ENCODE peak calls at places on chromosomes 3 and 15, in seven cellular contexts. One of them, this sample, is unnamed. For H3K36me3, the result is how much of the 10 kb centered on the place peaks cover.

GRCh38 chr3:32423534-32423933 is 31.9 kb downstream of the CMTM7 start:
- DNase-seq in BE2C: no peak
- DNase-seq in psoas muscle: no peak
- DNase-seq in CD8-positive, alpha-beta memory T cell: no peak
- DNase-seq in iPS DF 6.9: no peak
- DNase-seq in suprapubic skin: no peak
- DNase-seq in lower lobe of right lung: no peak
- DNase-seq in this sample: no peak

GRCh38 chr3:112629425-112629824 is 11.5 kb downstream of the CCDC80 start:
- DNase-seq in CD8-positive, alpha-beta memory T cell: no peak
- DNase-seq in BE2C: peak
- DNase-seq in suprapubic skin: no peak
- DNase-seq in iPS DF 6.9: no peak
- DNase-seq in psoas muscle: peak
- DNase-seq in lower lobe of right lung: no peak
- DNase-seq in this sample: peak

GRCh38 chr15:23447107-23447500 is at the start of gene GOLGA6L2:
- DNase-seq in CD8-positive, alpha-beta memory T cell: no peak
- DNase-seq in lower lobe of right lung: no peak
- DNase-seq in iPS DF 6.9: no peak
- DNase-seq in BE2C: peak
- DNase-seq in psoas muscle: no peak
- DNase-seq in suprapubic skin: no peak
- DNase-seq in this sample: no peak

GRCh38 chr3:154074966-154075365 is 46.2 kb upstream of the ARHGEF26 start:
- DNase-seq in CD8-positive, alpha-beta memory T cell: no peak
- DNase-seq in suprapubic skin: no peak
- DNase-seq in iPS DF 6.9: no peak
- DNase-seq in lower lobe of right lung: no peak
- DNase-seq in psoas muscle: no peak
- DNase-seq in BE2C: no peak
- DNase-seq in this sample: no peak

GRCh38 chr3:151925876-151926275 is 52.4 kb downstream of the SUCNR1 start:
- DNase-seq in iPS DF 6.9: no peak
- DNase-seq in lower lobe of right lung: no peak
- DNase-seq in BE2C: no peak
- DNase-seq in suprapubic skin: no peak
- DNase-seq in psoas muscle: no peak
- DNase-seq in CD8-positive, alpha-beta memory T cell: no peak
- DNase-seq in this sample: peak

GRCh38 chr15:39287322-39288195 is 293.3 kb upstream of the THBS1 start:
- DNase-seq in psoas muscle: no peak
- DNase-seq in lower lobe of right lung: no peak
- DNase-seq in iPS DF 6.9: no peak
- DNase-seq in BE2C: no peak
- DNase-seq in CD8-positive, alpha-beta memory T cell: no peak
- DNase-seq in suprapubic skin: no peak
- DNase-seq in this sample: no peak

GRCh38 chr15:77292924-77293558 is 126.9 kb downstream of the PEAK1 start:
- DNase-seq in suprapubic skin: no peak
- DNase-seq in BE2C: no peak
- DNase-seq in lower lobe of right lung: no peak
- DNase-seq in CD8-positive, alpha-beta memory T cell: no peak
- DNase-seq in psoas muscle: no peak
- DNase-seq in iPS DF 6.9: no peak
- DNase-seq in this sample: no peak

GRCh38 chr3:197466586-197467399 is 89.0 kb downstream of the BDH1 start:
- DNase-seq in lower lobe of right lung: no peak
- DNase-seq in iPS DF 6.9: no peak
- DNase-seq in psoas muscle: no peak
- DNase-seq in BE2C: peak
- DNase-seq in CD8-positive, alpha-beta memory T cell: no peak
- DNase-seq in suprapubic skin: no peak
- DNase-seq in this sample: peak

GRCh38 chr3:11555211-11555782 is 88.4 kb downstream of the VGLL4 start:
- DNase-seq in psoas muscle: no peak
- DNase-seq in suprapubic skin: no peak
- DNase-seq in BE2C: no peak
- DNase-seq in iPS DF 6.9: no peak
- DNase-seq in CD8-positive, alpha-beta memory T cell: no peak
- DNase-seq in lower lobe of right lung: peak
- DNase-seq in this sample: no peak

GRCh38 chr3:150152567-150152966 is 181.9 kb upstream of the PFN2 start:
- DNase-seq in iPS DF 6.9: no peak
- DNase-seq in lower lobe of right lung: no peak
- DNase-seq in psoas muscle: no peak
- DNase-seq in CD8-positive, alpha-beta memory T cell: no peak
- DNase-seq in suprapubic skin: no peak
- DNase-seq in BE2C: no peak
- DNase-seq in this sample: no peak

GRCh38 chr3:180420804-180421203 is 181.2 kb upstream of the TTC14 start:
- DNase-seq in psoas muscle: no peak
- DNase-seq in BE2C: no peak
- DNase-seq in suprapubic skin: no peak
- DNase-seq in lower lobe of right lung: no peak
- DNase-seq in iPS DF 6.9: no peak
- DNase-seq in CD8-positive, alpha-beta memory T cell: no peak
- DNase-seq in this sample: no peak

GRCh38 chr15:22930782-22931484 is 49.2 kb downstream of the CYFIP1 start:
- DNase-seq in CD8-positive, alpha-beta memory T cell: no peak
- DNase-seq in suprapubic skin: no peak
- DNase-seq in lower lobe of right lung: no peak
- DNase-seq in BE2C: peak
- DNase-seq in iPS DF 6.9: no peak
- DNase-seq in psoas muscle: peak
- DNase-seq in this sample: no peak

GRCh38 chr3:188037116-188037718 is 116.7 kb upstream of the LPP start:
- DNase-seq in iPS DF 6.9: no peak
- DNase-seq in CD8-positive, alpha-beta memory T cell: no peak
- DNase-seq in psoas muscle: no peak
- DNase-seq in lower lobe of right lung: no peak
- DNase-seq in suprapubic skin: no peak
- DNase-seq in BE2C: no peak
- DNase-seq in this sample: no peak

GRCh38 chr3:43144811-43145490 is 39.1 kb upstream of the POMGNT2 start:
- DNase-seq in CD8-positive, alpha-beta memory T cell: no peak
- DNase-seq in iPS DF 6.9: no peak
- DNase-seq in psoas muscle: peak
- DNase-seq in BE2C: no peak
- DNase-seq in lower lobe of right lung: no peak
- DNase-seq in suprapubic skin: no peak
- DNase-seq in this sample: no peak

GRCh38 chr3:62567097-62568021 is 194.0 kb upstream of the FEZF2 start:
- DNase-seq in psoas muscle: peak
- DNase-seq in CD8-positive, alpha-beta memory T cell: no peak
- DNase-seq in iPS DF 6.9: no peak
- DNase-seq in BE2C: no peak
- DNase-seq in lower lobe of right lung: peak
- DNase-seq in suprapubic skin: no peak
- DNase-seq in this sample: peak

GRCh38 chr3:115469649-115470048 is 153.7 kb upstream of the GAP43 start:
- DNase-seq in suprapubic skin: no peak
- DNase-seq in psoas muscle: no peak
- DNase-seq in BE2C: no peak
- DNase-seq in CD8-positive, alpha-beta memory T cell: no peak
- DNase-seq in iPS DF 6.9: no peak
- DNase-seq in lower lobe of right lung: no peak
- DNase-seq in this sample: peak

DNA sequence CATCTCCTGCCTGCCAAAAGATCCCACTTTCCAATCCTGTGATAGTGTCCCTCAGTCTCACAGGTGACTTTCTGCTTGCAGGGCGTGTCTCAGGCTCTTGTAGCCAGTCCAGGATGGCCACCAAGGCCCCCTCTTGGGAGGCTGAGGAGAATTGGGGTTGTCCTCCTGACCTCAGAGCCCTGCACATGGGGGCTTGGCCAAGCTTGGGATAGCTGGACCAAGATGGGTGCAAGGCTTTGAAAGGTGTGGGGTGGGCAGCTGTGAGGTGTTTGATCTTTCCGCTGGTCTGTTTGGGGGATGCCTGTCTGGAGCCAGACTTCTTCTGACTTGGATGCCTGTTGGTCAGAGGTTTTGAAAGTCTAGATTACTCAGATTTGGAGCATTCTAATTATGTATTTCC is 12.0 kb upstream of the CPNE9 start:
- DNase-seq in suprapubic skin: no peak
- DNase-seq in lower lobe of right lung: no peak
- DNase-seq in psoas muscle: no peak
- DNase-seq in BE2C: no peak
- DNase-seq in CD8-positive, alpha-beta memory T cell: no peak
- DNase-seq in iPS DF 6.9: no peak
- DNase-seq in this sample: no peak
- H3K36me3 ChIP-seq in suprapubic skin: half or more
- H3K36me3 ChIP-seq in lower lobe of right lung: half or more
- H3K36me3 ChIP-seq in psoas muscle: half or more
- H3K36me3 ChIP-seq in BE2C: under half
- H3K36me3 ChIP-seq in CD8-positive, alpha-beta memory T cell: half or more
- H3K36me3 ChIP-seq in iPS DF 6.9: under half
- H3K36me3 ChIP-seq in this sample: under half

DNA sequence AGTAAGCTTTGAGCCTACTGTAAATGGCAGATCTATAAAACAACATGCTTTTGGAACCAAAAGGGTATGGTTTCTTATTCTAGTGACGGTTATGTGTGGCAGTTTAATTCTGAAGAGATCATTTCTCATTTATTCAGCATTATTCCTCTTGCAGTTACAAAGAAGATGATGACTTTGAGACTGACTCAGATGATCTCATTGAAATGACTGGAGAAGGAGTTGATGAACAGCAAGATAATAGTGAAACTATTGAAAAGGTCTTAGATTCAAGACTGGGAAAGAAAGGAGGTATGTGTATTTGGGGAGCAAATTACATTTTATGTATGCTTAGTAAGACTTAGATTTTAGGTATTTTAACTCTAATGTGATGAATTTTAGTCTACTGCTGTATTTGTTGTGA is 41.5 kb downstream of the CHD2 start:
- DNase-seq in CD8-positive, alpha-beta memory T cell: no peak
- DNase-seq in BE2C: no peak
- DNase-seq in suprapubic skin: no peak
- DNase-seq in iPS DF 6.9: no peak
- DNase-seq in psoas muscle: no peak
- DNase-seq in lower lobe of right lung: no peak
- DNase-seq in this sample: no peak
- H3K36me3 ChIP-seq in CD8-positive, alpha-beta memory T cell: half or more
- H3K36me3 ChIP-seq in BE2C: half or more
- H3K36me3 ChIP-seq in suprapubic skin: half or more
- H3K36me3 ChIP-seq in iPS DF 6.9: under half
- H3K36me3 ChIP-seq in psoas muscle: half or more
- H3K36me3 ChIP-seq in lower lobe of right lung: half or more
- H3K36me3 ChIP-seq in this sample: under half

GRCh38 chr3:77142636-77143035 is 102.7 kb downstream of the ROBO2 start:
- DNase-seq in iPS DF 6.9: no peak
- DNase-seq in suprapubic skin: no peak
- DNase-seq in CD8-positive, alpha-beta memory T cell: no peak
- DNase-seq in lower lobe of right lung: no peak
- DNase-seq in BE2C: no peak
- DNase-seq in psoas muscle: no peak
- DNase-seq in this sample: no peak
- H3K36me3 ChIP-seq in iPS DF 6.9: under half
- H3K36me3 ChIP-seq in suprapubic skin: under half
- H3K36me3 ChIP-seq in CD8-positive, alpha-beta memory T cell: under half
- H3K36me3 ChIP-seq in lower lobe of right lung: under half
- H3K36me3 ChIP-seq in BE2C: under half
- H3K36me3 ChIP-seq in psoas muscle: under half
- H3K36me3 ChIP-seq in this sample: under half

DNA sequence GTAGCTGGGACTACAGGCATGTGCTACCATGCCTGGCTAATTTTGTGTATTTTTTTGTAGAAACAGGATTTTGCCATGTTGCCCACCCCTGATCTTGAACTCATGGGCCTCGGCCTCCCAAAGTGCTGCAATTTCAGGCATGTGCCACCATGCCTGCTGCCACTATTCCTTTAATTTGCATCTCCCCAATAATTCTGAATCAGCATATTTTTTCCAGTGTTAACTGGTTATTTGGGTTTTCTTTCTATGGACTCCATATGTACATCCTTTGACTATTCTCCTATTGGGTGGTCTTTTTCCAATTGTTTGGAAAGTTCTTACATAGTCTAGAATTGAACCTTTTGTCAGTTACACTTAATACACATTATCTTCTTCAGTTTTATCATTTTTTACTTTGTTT is 28.1 kb downstream of the HLTF start:
- DNase-seq in BE2C: no peak
- DNase-seq in iPS DF 6.9: no peak
- DNase-seq in lower lobe of right lung: no peak
- DNase-seq in CD8-positive, alpha-beta memory T cell: no peak
- DNase-seq in psoas muscle: no peak
- DNase-seq in suprapubic skin: no peak
- DNase-seq in this sample: no peak
- H3K36me3 ChIP-seq in BE2C: half or more
- H3K36me3 ChIP-seq in iPS DF 6.9: under half
- H3K36me3 ChIP-seq in lower lobe of right lung: half or more
- H3K36me3 ChIP-seq in CD8-positive, alpha-beta memory T cell: under half
- H3K36me3 ChIP-seq in psoas muscle: half or more
- H3K36me3 ChIP-seq in suprapubic skin: half or more
- H3K36me3 ChIP-seq in this sample: under half

This sample was measured in BJ.